ENCODE peak calls at places on chromosomes 4 and X, in four cellular contexts. Z, W, T and X are unnamed samples. For H3K4me1, the result is how much of the 10 kb centered on the place peaks cover.

GRCh38 chrX:119266364-119266995 is 30.4 kb downstream of the PGRMC1 start:
- DNase-seq in Z (peak), W (no peak), T (peak), X (peak)

GRCh38 chr4:52269761-52270160 is 218.7 kb downstream of the SPATA18 start:
- DNase-seq in Z (no peak), W (no peak), T (no peak), X (no peak)

GRCh38 chrX:103531002-103531401 is 11.7 kb upstream of the RAB40A start:
- DNase-seq in Z (no peak), W (no peak), T (peak), X (peak)

GRCh38 chr4:152039085-152039484 is 278.3 kb upstream of the GATB start:
- DNase-seq in Z (peak), W (no peak), T (no peak), X (no peak)

GRCh38 chr4:164931551-164932324 is 45.7 kb downstream of the TRIM61 start:
- DNase-seq in Z (no peak), W (no peak), T (peak), X (no peak)

GRCh38 chr4:84792366-84793301 is 173.9 kb downstream of the WDFY3 start:
- DNase-seq in Z (no peak), W (no peak), T (peak), X (peak)

GRCh38 chrX:133670394-133670793 is 255.1 kb upstream of the GPC4 start:
- DNase-seq in Z (peak), W (no peak), T (peak), X (peak)

GRCh38 chr4:111923786-111924185 is 221.5 kb upstream of the FAM241A start:
- DNase-seq in Z (no peak), W (no peak), T (peak), X (no peak)

GRCh38 chrX:134981910-134982309 is 8.9 kb upstream of the SMIM10 start:
- DNase-seq in Z (no peak), W (no peak), T (no peak), X (no peak)

GRCh38 chrX:44908838-44909237 is 35.9 kb downstream of the KDM6A start:
- DNase-seq in Z (no peak), W (no peak), T (no peak), X (no peak)

GRCh38 chrX:44915361-44915868 is 42.4 kb downstream of the KDM6A start:
- DNase-seq in Z (no peak), W (no peak), T (no peak), X (peak)

GRCh38 chrX:44914532-44915198 is 41.7 kb downstream of the KDM6A start:
- DNase-seq in Z (no peak), W (no peak), T (peak), X (no peak)

GRCh38 chrX:44918722-44919121 is 45.7 kb downstream of the KDM6A start:
- DNase-seq in Z (no peak), W (no peak), T (no peak), X (no peak)

DNA sequence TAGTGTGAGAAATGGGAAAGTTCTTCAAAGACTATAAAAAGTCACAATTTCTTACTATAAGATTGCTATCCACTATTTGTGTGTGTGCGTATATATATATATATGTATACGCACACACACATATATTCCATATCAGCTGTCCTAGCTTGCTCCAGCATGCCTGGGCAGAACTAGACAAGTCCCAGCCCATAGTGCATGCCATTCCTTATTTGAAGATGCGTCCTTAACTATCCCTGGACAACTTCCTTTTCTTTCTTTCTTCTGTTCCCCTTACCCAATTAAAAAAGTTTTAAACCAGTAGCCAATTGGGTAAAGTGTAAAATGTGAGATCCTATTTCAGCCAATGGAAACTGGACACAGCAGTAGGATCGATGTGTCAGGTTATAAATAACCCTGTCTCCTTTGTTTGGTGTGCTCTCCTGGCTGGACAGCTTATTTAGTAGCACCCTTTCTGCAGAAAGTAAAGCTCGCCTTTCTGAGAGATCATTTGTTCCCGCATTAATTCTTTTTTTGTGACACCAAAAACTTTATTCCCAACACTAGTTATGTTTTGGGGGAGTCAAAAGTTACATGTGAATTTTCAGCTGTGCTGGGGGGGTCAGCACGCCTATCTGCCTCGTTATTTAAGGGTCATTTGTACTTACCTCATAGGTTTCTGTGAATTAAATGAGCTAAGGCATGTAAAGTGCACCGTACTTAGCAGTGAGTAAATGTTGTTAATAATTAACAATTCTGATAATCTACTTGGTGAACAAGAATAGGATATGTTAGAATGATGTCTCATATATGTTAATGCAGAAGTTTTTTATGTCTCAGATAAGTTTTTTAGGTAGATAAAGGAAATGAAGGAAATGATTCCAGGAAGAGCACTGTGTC is 40.9 kb downstream of the KDM6A start:
- DNase-seq in Z (no peak), W (no peak), T (no peak), X (no peak)
- H3K4me1 ChIP-seq in Z (under half), W (under half), T (under half), X (under half)

GRCh38 chr4:189117426-189117825 is 823.2 kb upstream of the FRG1 start:
- DNase-seq in Z (no peak), W (no peak), T (peak), X (no peak)
- H3K4me1 ChIP-seq in Z (under half), W (under half), T (under half), X (under half)

GRCh38 chr4:168842186-168842585 is 167.9 kb downstream of the CBR4 start:
- DNase-seq in Z (no peak), W (no peak), T (no peak), X (no peak)

GRCh38 chr4:168845897-168846296 is 164.2 kb downstream of the CBR4 start:
- DNase-seq in Z (no peak), W (no peak), T (no peak), X (no peak)

GRCh38 chr4:168841682-168842019 is 168.4 kb downstream of the CBR4 start:
- DNase-seq in Z (no peak), W (no peak), T (no peak), X (no peak)

GRCh38 chr4:168844261-168845039 is 165.6 kb downstream of the CBR4 start:
- DNase-seq in Z (no peak), W (no peak), T (no peak), X (no peak)

GRCh38 chr4:168843635-168844034 is 166.4 kb downstream of the CBR4 start:
- DNase-seq in Z (no peak), W (no peak), T (no peak), X (no peak)
- H3K4me1 ChIP-seq in Z (half or more), W (under half), T (under half), X (under half)

GRCh38 chr4:81466841-81467671 is 4.7 kb downstream of the RASGEF1B start:
- DNase-seq in Z (peak), W (peak), T (peak), X (peak)
- H3K4me1 ChIP-seq in Z (under half), W (under half), T (under half), X (under half)

GRCh38 chr4:3482707-3483106 is 19.6 kb downstream of the DOK7 start:
- DNase-seq in Z (no peak), W (no peak), T (no peak), X (no peak)
- H3K4me1 ChIP-seq in Z (half or more), W (under half), T (under half), X (under half)

DNA sequence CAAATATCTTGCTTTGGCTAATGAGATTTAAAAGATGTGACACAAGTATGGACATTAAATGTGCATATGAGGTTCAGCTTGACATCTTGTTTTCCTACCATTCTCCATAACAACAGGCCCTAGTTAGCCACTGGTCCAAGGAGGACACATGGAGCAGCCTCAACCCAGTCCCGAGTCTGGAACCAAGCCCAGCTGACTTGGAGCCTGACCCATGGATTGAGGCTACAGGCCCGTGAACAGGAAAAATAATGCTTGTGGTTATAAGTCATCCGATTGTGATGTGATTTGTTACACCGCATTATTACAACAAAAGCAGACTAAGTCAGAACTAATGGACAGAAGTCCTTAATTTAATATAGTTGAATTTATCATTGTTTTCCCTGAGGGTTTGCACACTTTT is 123.2 kb upstream of the BANK1 start:
- DNase-seq in Z (no peak), W (no peak), T (peak), X (no peak)
- H3K4me1 ChIP-seq in Z (under half), W (under half), T (under half), X (under half)

GRCh38 chrX:110317820-110318663 is at the start of gene AMMECR1:
- DNase-seq in Z (peak), W (peak), T (peak), X (peak)
- H3K4me1 ChIP-seq in Z (under half), W (under half), T (under half), X (under half)

GRCh38 chrX:47196098-47196497 is 2.5 kb downstream of the UBA1 start:
- DNase-seq in Z (no peak), W (no peak), T (no peak), X (no peak)
- H3K4me1 ChIP-seq in Z (under half), W (under half), T (under half), X (under half)

GRCh38 chr4:147799986-147800555 is 68.2 kb downstream of the ARHGAP10 start:
- DNase-seq in Z (no peak), W (peak), T (no peak), X (no peak)
- H3K4me1 ChIP-seq in Z (half or more), W (under half), T (under half), X (under half)

GRCh38 chr4:102823464-102823863 is 3.9 kb downstream of the UBE2D3 start:
- DNase-seq in Z (no peak), W (no peak), T (no peak), X (no peak)

GRCh38 chr4:102815981-102816380 is 11.4 kb downstream of the UBE2D3 start:
- DNase-seq in Z (no peak), W (no peak), T (peak), X (no peak)

GRCh38 chr4:102819588-102820365 is 7.6 kb downstream of the UBE2D3 start:
- DNase-seq in Z (no peak), W (no peak), T (peak), X (no peak)

GRCh38 chr4:102817021-102817605 is 10.2 kb downstream of the UBE2D3 start:
- DNase-seq in Z (no peak), W (no peak), T (no peak), X (no peak)

DNA sequence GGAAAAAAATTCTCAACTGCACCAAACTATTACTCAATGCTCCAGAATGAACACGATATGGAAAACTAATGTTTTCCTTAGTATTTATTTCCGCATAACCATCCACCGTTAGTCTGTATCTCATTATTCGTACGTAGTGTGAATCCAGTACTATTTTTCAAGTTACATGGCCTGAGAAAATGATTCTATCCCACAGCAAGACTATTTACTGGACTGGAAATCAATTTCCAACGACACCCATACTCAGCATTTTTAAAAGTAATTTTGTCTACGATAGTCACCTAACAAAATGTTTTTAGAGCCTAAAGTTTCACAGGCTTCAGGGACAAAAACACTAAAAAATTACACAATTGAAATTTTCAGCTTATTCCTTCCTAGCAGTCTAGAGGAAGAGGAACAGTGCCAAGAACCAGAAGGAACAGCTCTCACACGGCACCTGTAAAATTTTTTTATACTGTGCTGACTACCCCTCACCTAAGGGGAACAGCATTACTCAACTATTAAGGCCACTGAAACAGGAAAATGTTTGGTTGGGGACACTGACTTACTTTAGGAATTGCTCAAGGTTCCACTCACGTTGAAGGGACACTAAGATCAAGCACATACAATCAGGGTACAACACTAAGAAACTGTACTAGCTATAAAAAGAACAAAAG is 9.6 kb downstream of the UBE2D3 start:
- DNase-seq in Z (no peak), W (no peak), T (no peak), X (no peak)
- H3K4me1 ChIP-seq in Z (half or more), W (under half), T (half or more), X (half or more)